ENCODE peak calls at places on chromosomes 3 and 15, in seven cellular contexts. A is NCI-H187 treated with DMSO at 0.1 percent for 48 hours, X is globus pallidus, Q is MV-4-11, V is NCI-H1048, C is midbrain, B is DMS79. K is an unnamed sample.
A peak's percentile ranks its signal among the peaks of the same experiment; 100 is the strongest.

GRCh38 chr3:170092907-170093306 is 55.1 kb downstream of the GPR160 start:
- DNase-seq in V (no peak), C (no peak), B (no peak), Q (peak; percentile 45), X (no peak), A (no peak), K (no peak)

GRCh38 chr3:23439080-23439479 is 236.0 kb downstream of the UBE2E2 start:
- DNase-seq in X (no peak), Q (no peak), A (no peak), C (no peak), B (no peak), V (no peak), K (no peak)

GRCh38 chr15:75198560-75199346 is 2.9 kb upstream of the C15orf39 start:
- DNase-seq in C (no peak), B (no peak), V (peak; percentile 77), X (no peak), A (no peak), Q (peak; percentile 80), K (no peak)

GRCh38 chr3:150248116-150248864 is 159.8 kb upstream of the TSC22D2 start:
- DNase-seq in C (no peak), Q (no peak), V (no peak), A (no peak), X (no peak), B (no peak), K (no peak)

GRCh38 chr15:34619151-34619550 is 35.7 kb upstream of the GOLGA8B start:
- DNase-seq in A (no peak), C (no peak), V (no peak), B (no peak), Q (no peak), X (no peak), K (no peak)

GRCh38 chr3:28940530-28940929 is 340.3 kb upstream of the RBMS3 start:
- DNase-seq in Q (peak; percentile 63), V (peak; percentile 18), X (peak; percentile 51), C (peak; percentile 73), A (no peak), B (no peak), K (no peak)

GRCh38 chr3:32575451-32575850 is 4.8 kb upstream of the DYNC1LI1 start:
- DNase-seq in B (no peak), A (no peak), Q (peak; percentile 86), X (no peak), C (no peak), V (no peak), K (no peak)

GRCh38 chr3:43742935-43743334 is 52.2 kb downstream of the ABHD5 start:
- DNase-seq in A (no peak), Q (peak; percentile 15), V (no peak), C (peak; percentile 5), X (no peak), B (no peak), K (no peak)

K was measured in esophagus squamous epithelium.